ENCODE peak calls at places on chromosomes 1 and 21, in seven cellular contexts. One of them, this sample, is unnamed.

GRCh38 chr1:41313661-41314131 is 47.5 kb upstream of the FOXO6 start:
- DNase-seq in AG04450: no peak
- DNase-seq in GM23248: peak
- DNase-seq in BE2C: peak
- DNase-seq in thoracic aorta: no peak
- DNase-seq in SJCRH30: peak
- DNase-seq in fibroblast of lung: peak
- DNase-seq in this sample: no peak

GRCh38 chr1:115669886-115670285 is 28.1 kb downstream of the VANGL1 start:
- DNase-seq in AG04450: no peak
- DNase-seq in GM23248: peak
- DNase-seq in BE2C: no peak
- DNase-seq in thoracic aorta: no peak
- DNase-seq in SJCRH30: no peak
- DNase-seq in fibroblast of lung: peak
- DNase-seq in this sample: no peak

GRCh38 chr1:167627865-167628641 is 2.0 kb upstream of the RCSD1 start:
- DNase-seq in AG04450: no peak
- DNase-seq in GM23248: no peak
- DNase-seq in BE2C: peak
- DNase-seq in thoracic aorta: no peak
- DNase-seq in SJCRH30: peak
- DNase-seq in fibroblast of lung: no peak
- DNase-seq in this sample: no peak

GRCh38 chr1:232473319-232473718 is 156.6 kb downstream of the SIPA1L2 start:
- DNase-seq in AG04450: no peak
- DNase-seq in GM23248: peak
- DNase-seq in BE2C: no peak
- DNase-seq in thoracic aorta: no peak
- DNase-seq in SJCRH30: peak
- DNase-seq in fibroblast of lung: peak
- DNase-seq in this sample: no peak

GRCh38 chr1:24952413-24952841 is 22.4 kb upstream of the RUNX3 start:
- DNase-seq in AG04450: no peak
- DNase-seq in GM23248: no peak
- DNase-seq in BE2C: no peak
- DNase-seq in thoracic aorta: no peak
- DNase-seq in SJCRH30: no peak
- DNase-seq in fibroblast of lung: no peak
- DNase-seq in this sample: no peak

GRCh38 chr1:3483801-3484444 is 29.5 kb downstream of the ARHGEF16 start:
- DNase-seq in AG04450: no peak
- DNase-seq in GM23248: peak
- DNase-seq in BE2C: peak
- DNase-seq in thoracic aorta: no peak
- DNase-seq in SJCRH30: peak
- DNase-seq in fibroblast of lung: no peak
- DNase-seq in this sample: no peak

GRCh38 chr21:36419996-36420395 is 34.8 kb downstream of the CHAF1B start:
- DNase-seq in AG04450: peak
- DNase-seq in GM23248: peak
- DNase-seq in BE2C: peak
- DNase-seq in thoracic aorta: peak
- DNase-seq in SJCRH30: peak
- DNase-seq in fibroblast of lung: peak
- DNase-seq in this sample: peak

GRCh38 chr1:156767879-156768608 is 709 bp downstream of the PRCC start:
- DNase-seq in AG04450: no peak
- DNase-seq in GM23248: peak
- DNase-seq in BE2C: peak
- DNase-seq in thoracic aorta: no peak
- DNase-seq in SJCRH30: peak
- DNase-seq in fibroblast of lung: no peak
- DNase-seq in this sample: no peak

GRCh38 chr21:33374080-33374873 is 28.9 kb upstream of the IFNGR2 start:
- DNase-seq in AG04450: no peak
- DNase-seq in GM23248: peak
- DNase-seq in BE2C: peak
- DNase-seq in thoracic aorta: no peak
- DNase-seq in SJCRH30: peak
- DNase-seq in fibroblast of lung: peak
- DNase-seq in this sample: no peak

GRCh38 chr1:25615172-25615541 is 1.4 kb upstream of the MAN1C1 start:
- DNase-seq in AG04450: no peak
- DNase-seq in GM23248: no peak
- DNase-seq in BE2C: no peak
- DNase-seq in thoracic aorta: no peak
- DNase-seq in SJCRH30: no peak
- DNase-seq in fibroblast of lung: no peak
- DNase-seq in this sample: no peak

GRCh38 chr21:36113647-36114428 is 21.0 kb upstream of the CBR3 start:
- DNase-seq in AG04450: no peak
- DNase-seq in GM23248: no peak
- DNase-seq in BE2C: no peak
- DNase-seq in thoracic aorta: no peak
- DNase-seq in SJCRH30: no peak
- DNase-seq in fibroblast of lung: no peak
- DNase-seq in this sample: no peak

GRCh38 chr21:35859677-35860076 is 200.6 kb downstream of the SETD4 start:
- DNase-seq in AG04450: no peak
- DNase-seq in GM23248: no peak
- DNase-seq in BE2C: no peak
- DNase-seq in thoracic aorta: no peak
- DNase-seq in SJCRH30: no peak
- DNase-seq in fibroblast of lung: no peak
- DNase-seq in this sample: no peak

GRCh38 chr1:112317140-112317539 is 78.9 kb upstream of the CTTNBP2NL start:
- DNase-seq in AG04450: no peak
- DNase-seq in GM23248: no peak
- DNase-seq in BE2C: no peak
- DNase-seq in thoracic aorta: no peak
- DNase-seq in SJCRH30: peak
- DNase-seq in fibroblast of lung: peak
- DNase-seq in this sample: no peak

GRCh38 chr1:151641229-151641628 is 29.4 kb downstream of the SNX27 start:
- DNase-seq in AG04450: no peak
- DNase-seq in GM23248: no peak
- DNase-seq in BE2C: no peak
- DNase-seq in thoracic aorta: no peak
- DNase-seq in SJCRH30: no peak
- DNase-seq in fibroblast of lung: no peak
- DNase-seq in this sample: no peak

GRCh38 chr1:24899581-24900485 is 30.2 kb downstream of the RUNX3 start:
- DNase-seq in AG04450: no peak
- DNase-seq in GM23248: no peak
- DNase-seq in BE2C: no peak
- DNase-seq in thoracic aorta: no peak
- DNase-seq in SJCRH30: no peak
- DNase-seq in fibroblast of lung: no peak
- DNase-seq in this sample: no peak

GRCh38 chr1:164558461-164559341 is at the start of gene PBX1:
- DNase-seq in AG04450: peak
- DNase-seq in GM23248: peak
- DNase-seq in BE2C: peak
- DNase-seq in thoracic aorta: peak
- DNase-seq in SJCRH30: peak
- DNase-seq in fibroblast of lung: peak
- DNase-seq in this sample: peak

GRCh38 chr1:235199441-235199840 is 38.4 kb upstream of the RBM34 start:
- DNase-seq in AG04450: no peak
- DNase-seq in GM23248: peak
- DNase-seq in BE2C: no peak
- DNase-seq in thoracic aorta: no peak
- DNase-seq in SJCRH30: no peak
- DNase-seq in fibroblast of lung: peak
- DNase-seq in this sample: peak

GRCh38 chr21:35658242-35658641 is 402.1 kb downstream of the SETD4 start:
- DNase-seq in AG04450: peak
- DNase-seq in GM23248: peak
- DNase-seq in BE2C: no peak
- DNase-seq in thoracic aorta: no peak
- DNase-seq in SJCRH30: no peak
- DNase-seq in fibroblast of lung: peak
- DNase-seq in this sample: peak

GRCh38 chr1:169287280-169287679 is 80.3 kb downstream of the NME7 start:
- DNase-seq in AG04450: no peak
- DNase-seq in GM23248: no peak
- DNase-seq in BE2C: no peak
- DNase-seq in thoracic aorta: no peak
- DNase-seq in SJCRH30: no peak
- DNase-seq in fibroblast of lung: no peak
- DNase-seq in this sample: no peak

GRCh38 chr1:185568155-185569123 is 165.8 kb upstream of the HMCN1 start:
- DNase-seq in AG04450: no peak
- DNase-seq in GM23248: peak
- DNase-seq in BE2C: no peak
- DNase-seq in thoracic aorta: no peak
- DNase-seq in SJCRH30: no peak
- DNase-seq in fibroblast of lung: no peak
- DNase-seq in this sample: no peak
- H3K4me3 ChIP-seq in AG04450: no peak
- H3K4me3 ChIP-seq in GM23248: no peak
- H3K4me3 ChIP-seq in BE2C: no peak
- H3K4me3 ChIP-seq in thoracic aorta: no peak
- H3K4me3 ChIP-seq in SJCRH30: no peak
- H3K4me3 ChIP-seq in fibroblast of lung: no peak
- H3K4me3 ChIP-seq in this sample: no peak

GRCh38 chr1:7455796-7456568 is 315.1 kb upstream of the VAMP3 start:
- DNase-seq in AG04450: no peak
- DNase-seq in GM23248: no peak
- DNase-seq in BE2C: peak
- DNase-seq in thoracic aorta: no peak
- DNase-seq in SJCRH30: no peak
- DNase-seq in fibroblast of lung: no peak
- DNase-seq in this sample: no peak

GRCh38 chr1:7453038-7453437 is 318.1 kb upstream of the VAMP3 start:
- DNase-seq in AG04450: no peak
- DNase-seq in GM23248: no peak
- DNase-seq in BE2C: no peak
- DNase-seq in thoracic aorta: no peak
- DNase-seq in SJCRH30: no peak
- DNase-seq in fibroblast of lung: no peak
- DNase-seq in this sample: no peak

GRCh38 chr1:7456683-7457082 is 314.4 kb upstream of the VAMP3 start:
- DNase-seq in AG04450: no peak
- DNase-seq in GM23248: no peak
- DNase-seq in BE2C: no peak
- DNase-seq in thoracic aorta: no peak
- DNase-seq in SJCRH30: no peak
- DNase-seq in fibroblast of lung: no peak
- DNase-seq in this sample: no peak

GRCh38 chr1:7454052-7454815 is 316.9 kb upstream of the VAMP3 start:
- DNase-seq in AG04450: no peak
- DNase-seq in GM23248: peak
- DNase-seq in BE2C: peak
- DNase-seq in thoracic aorta: no peak
- DNase-seq in SJCRH30: no peak
- DNase-seq in fibroblast of lung: peak
- DNase-seq in this sample: no peak

DNA sequence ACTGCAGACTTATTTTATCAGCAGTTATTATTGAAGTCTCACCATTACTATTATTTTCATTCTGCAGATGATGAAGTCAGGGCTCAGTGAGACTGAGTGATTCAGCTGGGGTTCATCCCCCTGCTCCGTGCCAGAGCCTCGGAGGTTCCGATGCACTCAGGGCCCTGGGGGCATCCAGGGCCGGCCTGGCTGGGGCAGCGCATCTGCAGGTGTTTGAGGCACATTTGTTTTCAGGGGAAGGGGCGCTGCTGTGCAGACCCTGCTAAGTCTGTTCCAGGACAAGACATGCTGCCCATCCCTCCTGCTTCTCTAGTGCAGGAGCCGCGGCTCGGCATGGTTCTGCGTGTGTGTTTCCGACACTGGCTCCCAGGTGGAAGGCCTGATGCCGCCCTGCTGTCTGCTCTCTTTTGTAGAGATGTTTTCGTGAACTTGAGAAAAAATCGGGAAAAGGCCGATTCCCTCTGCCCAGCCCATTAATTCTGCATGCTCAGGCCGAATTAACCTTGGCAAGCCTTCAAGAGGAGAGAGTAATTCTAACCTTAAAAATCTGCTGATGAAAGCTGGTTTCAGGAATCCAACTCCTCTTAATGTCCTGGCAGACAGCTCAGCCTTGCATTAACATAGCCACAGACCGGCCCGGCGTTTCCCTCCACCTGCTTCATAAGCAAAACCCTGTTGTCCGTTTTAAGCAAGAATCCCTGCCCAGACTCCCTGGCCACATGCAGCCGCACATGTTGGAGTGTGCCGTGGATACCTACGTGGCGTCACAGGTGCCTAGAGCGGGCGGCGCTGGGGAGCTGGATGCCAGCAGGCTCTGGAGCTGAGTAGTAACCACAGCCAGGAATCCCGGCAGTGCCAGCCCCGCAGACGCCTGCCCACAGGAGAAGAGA is 316.0 kb upstream of the VAMP3 start:
- DNase-seq in AG04450: no peak
- DNase-seq in GM23248: peak
- DNase-seq in BE2C: no peak
- DNase-seq in thoracic aorta: no peak
- DNase-seq in SJCRH30: no peak
- DNase-seq in fibroblast of lung: peak
- DNase-seq in this sample: no peak
- H3K4me3 ChIP-seq in AG04450: no peak
- H3K4me3 ChIP-seq in GM23248: no peak
- H3K4me3 ChIP-seq in BE2C: no peak
- H3K4me3 ChIP-seq in thoracic aorta: no peak
- H3K4me3 ChIP-seq in SJCRH30: no peak
- H3K4me3 ChIP-seq in fibroblast of lung: no peak
- H3K4me3 ChIP-seq in this sample: no peak

DNA sequence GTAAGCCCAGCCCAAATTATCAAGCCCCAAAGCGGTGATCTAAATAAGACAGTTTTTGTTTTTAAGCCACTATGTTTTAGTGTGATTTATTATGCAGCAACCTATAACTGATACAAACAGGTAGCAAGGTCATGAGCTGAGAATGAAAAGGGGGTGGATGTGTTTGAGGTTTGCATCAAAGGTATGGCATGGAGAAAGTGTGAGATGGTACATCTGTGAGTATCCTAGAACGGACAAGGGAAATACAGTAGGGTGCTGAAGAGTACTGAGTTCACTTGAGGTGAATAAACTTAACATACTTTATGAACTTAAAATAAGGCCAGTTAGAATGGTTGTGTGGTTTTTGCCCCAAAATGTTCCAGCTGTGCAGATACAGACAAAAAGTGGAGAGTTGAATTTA is 286.0 kb upstream of the B3GALT2 start:
- DNase-seq in AG04450: no peak
- DNase-seq in GM23248: no peak
- DNase-seq in BE2C: no peak
- DNase-seq in thoracic aorta: no peak
- DNase-seq in SJCRH30: no peak
- DNase-seq in fibroblast of lung: no peak
- DNase-seq in this sample: no peak
- H3K4me3 ChIP-seq in AG04450: no peak
- H3K4me3 ChIP-seq in GM23248: no peak
- H3K4me3 ChIP-seq in BE2C: no peak
- H3K4me3 ChIP-seq in thoracic aorta: no peak
- H3K4me3 ChIP-seq in SJCRH30: no peak
- H3K4me3 ChIP-seq in fibroblast of lung: no peak
- H3K4me3 ChIP-seq in this sample: no peak

GRCh38 chr1:21931171-21932093 is 5.7 kb downstream of the HSPG2 start:
- DNase-seq in AG04450: peak
- DNase-seq in GM23248: peak
- DNase-seq in BE2C: no peak
- DNase-seq in thoracic aorta: no peak
- DNase-seq in SJCRH30: peak
- DNase-seq in fibroblast of lung: peak
- DNase-seq in this sample: peak
- H3K4me3 ChIP-seq in AG04450: peak
- H3K4me3 ChIP-seq in GM23248: peak
- H3K4me3 ChIP-seq in BE2C: no peak
- H3K4me3 ChIP-seq in thoracic aorta: peak
- H3K4me3 ChIP-seq in SJCRH30: no peak
- H3K4me3 ChIP-seq in fibroblast of lung: no peak
- H3K4me3 ChIP-seq in this sample: peak

This sample was measured in skeletal muscle cell.